ENCODE peak calls at places on chromosomes 13 and 19, in seven cellular contexts. F is heart left ventricle, C is uterus, X is right lobe of liver, I is adrenal gland, M is K562, T is tibial nerve. J is an unnamed sample. For H3K4me1, the result is how much of the 10 kb centered on the place peaks cover.

GRCh38 chr19:5321851-5322681 is 18.5 kb downstream of the PTPRS start:
- DNase-seq in F (no peak), C (no peak), X (no peak), I (no peak), M (peak), T (no peak), J (no peak)

GRCh38 chr19:24127601-24128000 is 40.6 kb downstream of the ZNF254 start:
- DNase-seq in F (no peak), C (no peak), X (no peak), I (no peak), M (no peak), T (no peak), J (no peak)

GRCh38 chr19:3695986-3696659 is 4.1 kb downstream of the PIP5K1C start:
- DNase-seq in F (no peak), C (no peak), X (no peak), I (no peak), M (no peak), T (no peak), J (no peak)

GRCh38 chr13:66560991-66561390 is 669.1 kb downstream of the PCDH9 start:
- DNase-seq in F (no peak), C (no peak), X (no peak), I (no peak), M (no peak), T (no peak), J (no peak)

GRCh38 chr19:58037927-58038687 is 4.3 kb downstream of the ZSCAN1 start:
- DNase-seq in F (no peak), C (no peak), X (no peak), I (no peak), M (no peak), T (no peak), J (no peak)

GRCh38 chr19:40578442-40578908 is 1.8 kb downstream of the SHKBP1 start:
- DNase-seq in F (no peak), C (no peak), X (no peak), I (no peak), M (peak), T (no peak), J (no peak)

GRCh38 chr19:11252665-11253355 is 9.5 kb downstream of the DOCK6 start:
- DNase-seq in F (no peak), C (no peak), X (no peak), I (no peak), M (no peak), T (no peak), J (no peak)

GRCh38 chr19:17948474-17948966 is 15.7 kb downstream of the CCDC124 start:
- DNase-seq in F (no peak), C (peak), X (no peak), I (no peak), M (no peak), T (no peak), J (no peak)

GRCh38 chr13:94112227-94112626 is 367.3 kb downstream of the DCT start:
- DNase-seq in F (peak), C (no peak), X (no peak), I (no peak), M (no peak), T (peak), J (no peak)

GRCh38 chr19:958967-959685 is 25.0 kb upstream of the WDR18 start:
- DNase-seq in F (no peak), C (no peak), X (no peak), I (no peak), M (peak), T (no peak), J (no peak)

GRCh38 chr19:46442808-46443450 is 14.2 kb upstream of the PNMA8C start:
- DNase-seq in F (no peak), C (peak), X (no peak), I (peak), M (no peak), T (no peak), J (no peak)

GRCh38 chr19:39304701-39305571 is 8.7 kb downstream of the IFNL1 start:
- DNase-seq in F (no peak), C (no peak), X (no peak), I (no peak), M (no peak), T (no peak), J (no peak)

GRCh38 chr13:28558126-28558525 is 63.2 kb upstream of the FLT1 start:
- DNase-seq in F (no peak), C (no peak), X (no peak), I (no peak), M (no peak), T (no peak), J (no peak)

GRCh38 chr19:48090281-48090802 is 20.3 kb downstream of the PLA2G4C start:
- DNase-seq in F (no peak), C (no peak), X (no peak), I (no peak), M (no peak), T (no peak), J (no peak)

GRCh38 chr19:46844067-46844489 is 6.6 kb downstream of the AP2S1 start:
- DNase-seq in F (no peak), C (no peak), X (no peak), I (no peak), M (peak), T (no peak), J (no peak)

GRCh38 chr19:39941615-39942507 is 7.4 kb upstream of the FCGBP start:
- DNase-seq in F (no peak), C (no peak), X (no peak), I (no peak), M (no peak), T (no peak), J (no peak)

GRCh38 chr19:47111081-47111589 is 2.4 kb downstream of the ZC3H4 start:
- DNase-seq in F (no peak), C (no peak), X (no peak), I (peak), M (peak), T (no peak), J (no peak)

GRCh38 chr19:33376931-33377557 is 3.5 kb downstream of the CEBPG start:
- DNase-seq in F (no peak), C (no peak), X (no peak), I (no peak), M (no peak), T (no peak), J (no peak)

GRCh38 chr19:18436651-18437478 is 1.1 kb downstream of the ISYNA1 start:
- DNase-seq in F (peak), C (peak), X (peak), I (peak), M (peak), T (no peak), J (no peak)

GRCh38 chr19:13066933-13067831 is 35.5 kb downstream of the LYL1 start:
- DNase-seq in F (no peak), C (no peak), X (no peak), I (no peak), M (no peak), T (no peak), J (no peak)
- H3K4me1 ChIP-seq in F (half or more), C (under half), X (under half), I (under half), M (half or more), T (half or more), J (half or more)

GRCh38 chr19:35267818-35268545 is 780 bp upstream of the USF2 start:
- DNase-seq in F (peak), C (peak), X (peak), I (peak), M (peak), T (peak), J (no peak)
- TF ChIP-seq POLR2A in F (peak), C (peak), X (peak), I (peak), M (peak), T (peak), J (peak)

DNA sequence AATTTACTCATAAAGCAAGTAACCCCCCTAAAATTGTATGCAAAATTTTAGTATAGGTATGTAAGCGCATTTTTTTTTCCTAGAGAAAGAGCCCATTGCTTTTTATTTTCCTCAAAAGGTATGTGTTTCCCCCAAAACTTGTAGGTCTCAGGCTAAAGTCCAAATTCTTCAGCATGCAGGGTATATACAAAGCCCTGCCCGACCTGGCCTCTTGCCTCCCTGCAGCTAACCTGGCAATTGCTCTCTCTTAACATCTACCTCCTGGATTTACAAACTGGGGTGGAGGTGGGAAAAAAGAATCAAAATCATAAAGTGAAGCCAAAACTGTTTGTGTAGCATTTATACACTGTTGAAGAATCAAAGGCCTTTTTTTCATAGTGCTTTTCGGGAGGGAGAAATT is 107.8 kb downstream of the KCNRG start:
- DNase-seq in F (no peak), C (no peak), X (no peak), I (no peak), M (no peak), T (no peak), J (no peak)
- H3K4me1 ChIP-seq in F (half or more), C (under half), X (under half), I (under half), M (under half), T (under half), J (under half)

DNA sequence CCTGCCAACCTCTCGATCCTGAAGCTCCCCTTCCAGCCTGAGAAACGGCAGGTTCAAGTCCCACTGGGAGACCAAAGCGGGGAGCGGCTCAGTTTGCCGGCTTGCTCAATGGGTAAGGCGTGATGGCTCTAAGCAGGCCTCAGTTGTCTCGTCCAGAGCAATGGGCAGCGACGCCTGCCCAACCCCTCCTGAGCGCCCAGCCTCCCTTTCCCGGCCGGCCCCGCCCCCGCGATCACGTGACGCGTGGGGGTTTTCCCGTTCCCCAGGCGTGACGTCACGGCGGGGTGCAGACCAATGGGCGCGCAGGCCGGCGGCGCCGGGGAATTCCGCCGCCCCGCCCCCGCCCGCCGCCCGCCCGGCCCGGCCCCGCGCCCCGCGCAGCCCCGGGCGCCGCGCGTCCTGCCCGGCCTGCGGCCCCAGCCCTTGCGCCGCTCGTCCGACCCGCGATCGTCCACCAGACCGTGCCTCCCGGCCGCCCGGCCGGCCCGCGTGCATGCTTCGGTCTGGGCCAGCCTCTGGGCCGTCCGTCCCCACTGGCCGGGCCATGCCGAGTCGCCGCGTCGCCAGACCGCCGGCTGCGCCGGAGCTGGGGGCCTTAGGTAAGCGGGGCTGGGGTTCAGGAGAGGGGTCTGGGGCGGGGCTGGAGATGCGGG is at the start of gene RELB:
- DNase-seq in F (peak), C (peak), X (peak), I (peak), M (peak), T (peak), J (no peak)
- TF ChIP-seq POLR2A in F (no peak), C (no peak), X (no peak), I (no peak), M (no peak), T (no peak), J (no peak)

DNA sequence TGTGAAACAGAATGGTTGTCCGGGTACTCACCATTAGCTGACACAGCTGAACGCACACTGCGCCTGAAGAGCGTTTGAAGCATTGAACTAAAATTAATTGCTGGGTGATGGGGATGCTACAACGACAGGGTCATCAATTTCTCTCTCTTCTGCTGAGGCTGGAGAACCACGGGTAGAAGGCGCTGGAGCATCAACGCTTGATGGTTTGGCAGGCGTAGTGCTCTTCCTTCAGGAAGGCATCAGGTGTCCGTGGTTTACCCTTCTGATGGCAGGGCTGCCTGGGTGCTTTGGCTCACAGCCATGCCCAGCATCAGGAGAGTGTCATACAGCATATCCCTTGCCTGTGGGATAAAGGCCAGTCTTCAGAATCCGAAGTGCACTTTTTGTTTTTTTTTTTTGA is 46.9 kb upstream of the UBE2L5 start:
- DNase-seq in F (no peak), C (no peak), X (no peak), I (no peak), M (no peak), T (no peak), J (no peak)
- H3K4me1 ChIP-seq in F (under half), C (under half), X (under half), I (under half), M (under half), T (under half), J (under half)

GRCh38 chr19:9827325-9828238 is at the start of gene UBL5:
- DNase-seq in F (peak), C (peak), X (peak), I (peak), M (peak), T (peak), J (no peak)
- TF ChIP-seq POLR2A in F (no peak), C (peak), X (peak), I (peak), M (peak), T (peak), J (peak)

GRCh38 chr19:12997967-12998940 is 3.0 kb downstream of the NFIX start:
- DNase-seq in F (no peak), C (no peak), X (no peak), I (no peak), M (no peak), T (no peak), J (no peak)

GRCh38 chr19:12997225-12997966 is 2.1 kb downstream of the NFIX start:
- DNase-seq in F (no peak), C (no peak), X (no peak), I (no peak), M (no peak), T (no peak), J (no peak)

GRCh38 chr19:12995596-12996541 is 594 bp downstream of the NFIX start:
- DNase-seq in F (no peak), C (no peak), X (no peak), I (peak), M (peak), T (no peak), J (no peak)

GRCh38 chr19:12994701-12995595 is at the start of gene NFIX:
- DNase-seq in F (peak), C (peak), X (peak), I (peak), M (peak), T (peak), J (no peak)

DNA sequence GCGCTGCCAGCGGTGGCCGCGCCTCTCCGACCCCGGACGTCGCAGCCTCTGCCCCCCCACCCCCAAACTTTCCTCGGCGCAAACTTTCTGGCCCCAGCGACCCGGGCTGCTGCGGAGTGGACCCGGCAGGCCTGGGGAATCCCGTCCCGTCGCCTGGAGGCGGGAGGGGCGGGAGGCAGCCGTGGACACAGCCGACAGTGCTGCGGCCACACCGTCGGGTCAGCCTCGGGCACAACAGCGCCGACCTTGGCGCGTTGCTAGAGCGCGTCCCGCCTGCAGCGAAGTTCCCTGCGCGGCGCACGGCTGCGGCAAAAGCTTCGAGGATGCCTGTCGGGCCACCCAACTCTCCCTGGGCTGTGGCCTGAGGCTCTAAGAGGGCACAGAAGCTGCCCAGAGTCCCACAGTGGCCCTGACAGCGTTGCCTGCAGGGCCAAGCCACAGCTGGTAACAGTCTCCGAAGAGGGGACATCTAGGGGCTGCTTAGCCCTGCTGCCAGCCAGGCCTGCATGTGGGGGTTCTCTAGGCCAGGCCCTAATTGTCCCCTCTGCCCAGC is 1.3 kb downstream of the NFIX start:
- DNase-seq in F (no peak), C (no peak), X (peak), I (no peak), M (peak), T (no peak), J (no peak)
- H3K4me1 ChIP-seq in F (under half), C (under half), X (under half), I (under half), M (under half), T (under half), J (under half)

DNA sequence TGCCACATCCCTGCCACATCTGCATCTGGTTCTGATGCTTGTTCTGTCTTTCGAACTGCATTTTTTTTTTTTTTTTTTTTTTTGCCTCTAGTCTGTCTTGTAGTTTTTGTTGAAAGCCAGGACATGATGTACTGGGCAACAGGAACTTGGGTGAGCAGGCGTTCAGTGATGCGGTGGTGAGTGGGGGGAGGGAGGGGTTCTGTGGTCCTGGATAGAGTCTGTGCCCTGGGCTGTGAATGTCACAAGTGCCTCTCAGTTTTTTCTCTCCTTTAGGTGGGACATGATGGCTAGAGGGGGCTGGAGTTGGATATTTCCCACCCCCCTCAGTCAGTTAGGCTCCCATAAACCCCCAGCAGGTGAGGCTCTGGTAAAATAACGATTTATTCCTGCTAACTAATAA is 3.5 kb downstream of the CEACAM4 start:
- DNase-seq in F (no peak), C (no peak), X (no peak), I (no peak), M (no peak), T (no peak), J (no peak)
- TF ChIP-seq POLR2A in F (no peak), C (no peak), X (no peak), I (no peak), M (no peak), T (no peak), J (no peak)

DNA sequence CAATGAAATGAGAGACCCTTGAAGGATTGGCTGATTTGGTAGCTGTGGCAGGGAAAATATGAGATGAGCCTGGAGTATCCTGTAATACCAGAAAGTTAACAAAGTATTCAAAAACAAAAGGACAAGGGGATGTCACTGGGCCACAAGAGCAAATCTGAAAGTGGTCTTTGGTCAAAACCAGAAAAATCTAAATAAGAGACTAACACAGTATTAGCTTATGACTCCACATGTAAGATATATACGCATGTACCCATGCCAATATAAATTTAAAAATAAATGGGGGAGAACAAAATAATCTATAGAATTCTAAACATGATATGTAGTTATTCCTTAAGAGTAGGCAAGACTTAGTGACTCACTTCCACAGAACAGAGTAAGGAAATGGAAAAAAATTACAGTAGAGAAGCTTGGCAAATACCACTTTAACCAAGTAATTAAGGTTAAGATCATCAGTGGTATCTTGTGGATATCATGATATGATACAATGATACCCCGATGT is 16.9 kb downstream of the KLF12 start:
- DNase-seq in F (no peak), C (no peak), X (no peak), I (no peak), M (no peak), T (no peak), J (no peak)
- H3K4me1 ChIP-seq in F (under half), C (under half), X (under half), I (under half), M (under half), T (under half), J (under half)

DNA sequence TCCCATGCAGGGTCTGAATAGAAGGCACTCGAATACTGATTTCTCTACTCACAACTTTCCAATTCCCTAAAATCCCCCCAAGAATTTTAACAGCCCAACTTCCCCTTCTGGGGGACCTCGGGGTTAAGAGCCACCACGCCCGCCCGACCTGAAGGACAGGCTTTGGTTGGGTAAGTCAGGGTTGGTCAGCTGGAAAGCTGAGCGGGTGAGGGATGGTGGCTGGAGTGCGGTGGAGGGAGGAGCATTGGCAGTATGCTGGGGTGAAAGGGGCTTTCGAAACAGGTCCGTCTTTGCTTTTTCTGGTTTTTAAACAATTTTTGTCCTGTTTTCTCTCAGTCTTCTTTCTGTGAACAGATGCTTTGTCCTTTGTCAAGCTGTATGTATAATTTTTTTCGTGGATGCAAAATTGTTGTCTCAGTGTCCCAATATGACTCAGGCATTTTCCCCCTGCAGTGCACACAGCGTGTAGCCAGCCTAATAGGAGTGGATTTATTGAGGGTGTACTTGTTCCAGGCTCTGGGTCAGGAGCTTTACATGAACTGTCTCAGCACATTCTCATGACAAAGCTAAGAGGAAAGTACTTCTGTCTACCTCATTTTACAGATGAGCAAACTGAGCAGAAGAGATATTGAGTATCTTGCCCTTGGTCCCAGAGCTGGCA is 50.9 kb downstream of the STK24 start:
- DNase-seq in F (no peak), C (no peak), X (no peak), I (no peak), M (no peak), T (no peak), J (no peak)
- TF ChIP-seq POLR2A in F (no peak), C (no peak), X (no peak), I (no peak), M (no peak), T (no peak), J (no peak)